ENCODE peak calls at places on chromosomes 6 and 20, in seven cellular contexts. S is fibroblast of the aortic adventitia; W is brain microvascular endothelial cell; P is GM13976; E is CD4-positive, alpha-beta T cell; Y is LHCN-M2; R is RPMI7951. M is an unnamed sample.

GRCh38 chr20:62265365-62265764 is 27.0 kb downstream of the OSBPL2 start:
- DNase-seq in S (no peak), W (no peak), P (no peak), E (no peak), Y (peak), R (no peak), M (no peak)

GRCh38 chr20:36112112-36112511 is 42.4 kb upstream of the EPB41L1 start:
- DNase-seq in S (no peak), W (no peak), P (no peak), E (no peak), Y (no peak), R (no peak), M (no peak)

GRCh38 chr6:70668499-70668812 is 773 bp downstream of the SMAP1 start:
- DNase-seq in S (peak), W (no peak), P (peak), E (peak), Y (no peak), R (peak), M (no peak)

GRCh38 chr6:87944541-87944954 is 103.1 kb upstream of the SPACA1 start:
- DNase-seq in S (peak), W (peak), P (peak), E (no peak), Y (peak), R (peak), M (no peak)

GRCh38 chr6:161424421-161424820 is 150.6 kb upstream of the AGPAT4 start:
- DNase-seq in S (no peak), W (no peak), P (no peak), E (no peak), Y (no peak), R (peak), M (no peak)

GRCh38 chr6:72363844-72364740 is 257.8 kb upstream of the KCNQ5 start:
- DNase-seq in S (peak), W (peak), P (no peak), E (no peak), Y (peak), R (peak), M (no peak)

GRCh38 chr6:167495506-167496391 is 170.9 kb downstream of the TTLL2 start:
- DNase-seq in S (no peak), W (no peak), P (no peak), E (no peak), Y (no peak), R (no peak), M (no peak)

GRCh38 chr20:24752612-24753011 is 196.5 kb upstream of the CST7 start:
- DNase-seq in S (no peak), W (no peak), P (no peak), E (no peak), Y (no peak), R (no peak), M (no peak)

GRCh38 chr6:75115501-75115900 is 90.4 kb downstream of the COL12A1 start:
- DNase-seq in S (peak), W (peak), P (no peak), E (no peak), Y (no peak), R (no peak), M (no peak)

GRCh38 chr20:60070791-60071190 is 112.6 kb downstream of the CDH26 start:
- DNase-seq in S (no peak), W (no peak), P (no peak), E (no peak), Y (no peak), R (no peak), M (no peak)

GRCh38 chr6:15985354-15985995 is 143.4 kb upstream of the MYLIP start:
- DNase-seq in S (no peak), W (no peak), P (no peak), E (no peak), Y (no peak), R (no peak), M (no peak)

GRCh38 chr6:123415844-123416468 is 220.8 kb downstream of the TRDN start:
- DNase-seq in S (peak), W (peak), P (peak), E (peak), Y (peak), R (peak), M (no peak)

M was measured in activated gamma-delta T cell treated with Interleukin-2 at 50 U/mL for 16 hours.